ENCODE peak calls at places on chromosome 20, in four cellular contexts. W, J, X and F are unnamed samples.

GRCh38 chr20:59004763-59005522 is 2.1 kb downstream of the CTSZ start:
- DNase-seq in W (no peak), J (no peak), X (peak), F (peak)

GRCh38 chr20:62723351-62723750 is 14.7 kb downstream of the NTSR1 start:
- DNase-seq in W (no peak), J (no peak), X (peak), F (no peak)

GRCh38 chr20:41017448-41018042 is 11.1 kb upstream of the TOP1 start:
- DNase-seq in W (no peak), J (no peak), X (no peak), F (no peak)

GRCh38 chr20:24378651-24379050 is 90.8 kb upstream of the SYNDIG1 start:
- DNase-seq in W (no peak), J (no peak), X (no peak), F (no peak)

GRCh38 chr20:38184098-38184497 is 19.0 kb upstream of the TGM2 start:
- DNase-seq in W (no peak), J (no peak), X (no peak), F (no peak)

GRCh38 chr20:33442136-33443005 is 1.2 kb downstream of the SNTA1 start:
- DNase-seq in W (no peak), J (no peak), X (no peak), F (no peak)

GRCh38 chr20:46446851-46447250 is 40.4 kb upstream of the ELMO2 start:
- DNase-seq in W (no peak), J (no peak), X (no peak), F (no peak)

GRCh38 chr20:46135856-46136633 is 17.9 kb downstream of the CD40 start:
- DNase-seq in W (no peak), J (no peak), X (no peak), F (no peak)

GRCh38 chr20:461254-462198 is 807 bp downstream of the TBC1D20 start:
- DNase-seq in W (peak), J (peak), X (peak), F (peak)

GRCh38 chr20:10179574-10180298 is 38.9 kb upstream of the SNAP25 start:
- DNase-seq in W (no peak), J (no peak), X (no peak), F (peak)

GRCh38 chr20:19911810-19912382 is 105.3 kb upstream of the NAA20 start:
- DNase-seq in W (no peak), J (no peak), X (no peak), F (no peak)

GRCh38 chr20:38873050-38873581 is 53.1 kb upstream of the FAM83D start:
- DNase-seq in W (peak), J (no peak), X (no peak), F (peak)

GRCh38 chr20:55095745-55096450 is 620.5 kb downstream of the DOK5 start:
- DNase-seq in W (no peak), J (no peak), X (no peak), F (no peak)

GRCh38 chr20:53413188-53413631 is 180.4 kb downstream of the ZNF217 start:
- DNase-seq in W (peak), J (peak), X (no peak), F (peak)

GRCh38 chr20:63377256-63378114 is 16.3 kb upstream of the CHRNA4 start:
- DNase-seq in W (no peak), J (peak), X (no peak), F (no peak)